ENCODE peak calls at places on chromosomes 3 and 15, in five cellular contexts. L is adrenal gland, E is PC-3, B is right atrium auricular region, U is spleen. T is an unnamed sample. For H3K27me3, the result is how much of the 10 kb centered on the place peaks cover.

GRCh38 chr15:74540135-74540760 is 772 bp upstream of the ARID3B start:
- DNase-seq in L (no peak), E (peak), U (no peak), B (no peak), T (no peak)

GRCh38 chr15:71323604-71324003 is 208.3 kb downstream of the THSD4 start:
- DNase-seq in B (no peak), L (no peak), E (no peak), U (no peak), T (no peak)

GRCh38 chr3:120773932-120774331 is 31.4 kb downstream of the GTF2E1 start:
- DNase-seq in L (no peak), U (no peak), B (no peak), E (no peak), T (no peak)

GRCh38 chr3:73432021-73432722 is 192.6 kb downstream of the PDZRN3 start:
- DNase-seq in U (no peak), L (no peak), B (no peak), E (peak), T (peak)

GRCh38 chr3:70753572-70753971 is 441.1 kb upstream of the MDFIC2 start:
- DNase-seq in U (no peak), E (peak), B (no peak), L (no peak), T (no peak)

GRCh38 chr3:31253782-31254181 is 278.9 kb upstream of the STT3B start:
- DNase-seq in E (no peak), U (no peak), B (no peak), L (no peak), T (no peak)

GRCh38 chr3:197352382-197352781 is 54.0 kb upstream of the DLG1 start:
- DNase-seq in B (peak), U (no peak), L (peak), E (peak), T (peak)

GRCh38 chr15:101099183-101099582 is 152.7 kb downstream of the CHSY1 start:
- DNase-seq in L (no peak), E (no peak), U (no peak), B (no peak), T (no peak)

GRCh38 chr3:64691051-64691450 is 3.3 kb upstream of the ADAMTS9 start:
- DNase-seq in L (peak), E (no peak), U (no peak), B (peak), T (no peak)

GRCh38 chr3:123105201-123106189 is 38.7 kb downstream of the PDIA5 start:
- DNase-seq in E (no peak), U (peak), L (no peak), B (no peak), T (no peak)

GRCh38 chr15:61337541-61337940 is 108.4 kb upstream of the RORA start:
- DNase-seq in E (no peak), U (no peak), B (no peak), L (no peak), T (no peak)

GRCh38 chr3:186691676-186692075 is 25.5 kb upstream of the KNG1 start:
- DNase-seq in U (no peak), B (no peak), L (no peak), E (no peak), T (no peak)

GRCh38 chr3:30505866-30506517 is 100.4 kb upstream of the TGFBR2 start:
- DNase-seq in U (no peak), B (no peak), E (no peak), L (no peak), T (no peak)

GRCh38 chr3:128572644-128573105 is 77.9 kb downstream of the RPN1 start:
- DNase-seq in L (no peak), U (no peak), B (no peak), E (peak), T (no peak)

GRCh38 chr3:46146021-46146420 is 62.1 kb downstream of the CCR1 start:
- DNase-seq in B (no peak), U (no peak), L (no peak), E (no peak), T (no peak)

GRCh38 chr15:76335129-76335850 is 1.3 kb upstream of the ISL2 start:
- DNase-seq in B (no peak), L (no peak), U (peak), E (no peak), T (peak)

GRCh38 chr3:157130138-157130880 is 29.6 kb downstream of the CCNL1 start:
- DNase-seq in L (peak), U (peak), B (peak), E (peak), T (peak)

GRCh38 chr3:184011230-184011876 is 6.3 kb downstream of the ABCC5 start:
- DNase-seq in E (peak), U (no peak), B (no peak), L (no peak), T (no peak)
- TF ChIP-seq CTCF in E (no peak), U (no peak), B (no peak), L (no peak), T (no peak)

DNA sequence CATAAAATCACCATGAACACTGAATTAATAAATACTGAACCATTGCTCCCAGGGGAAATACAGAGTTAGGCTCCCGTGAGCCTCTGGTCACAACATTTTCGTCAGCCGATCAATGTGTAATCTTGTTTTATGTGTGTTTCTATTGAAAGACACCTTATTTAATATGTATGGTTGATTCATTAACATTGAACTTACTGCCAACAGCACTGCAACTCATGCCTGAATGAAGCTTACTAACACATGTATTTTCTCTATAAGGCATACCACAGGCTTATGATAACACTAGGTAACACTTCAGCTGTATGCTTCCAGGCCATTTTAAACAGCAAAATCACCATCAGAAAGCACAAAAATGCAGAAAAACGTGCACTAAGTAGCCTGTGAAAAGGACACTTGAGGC is 9.1 kb upstream of the REC114 start:
- DNase-seq in L (no peak), E (no peak), U (no peak), B (no peak), T (no peak)
- H3K27me3 ChIP-seq in L (under half), E (half or more), U (under half), B (under half), T (under half)

GRCh38 chr15:63121382-63122001 is at the start of gene LACTB:
- DNase-seq in E (peak), U (peak), L (peak), B (peak), T (peak)
- TF ChIP-seq CTCF in E (no peak), U (no peak), L (no peak), B (no peak), T (no peak)

DNA sequence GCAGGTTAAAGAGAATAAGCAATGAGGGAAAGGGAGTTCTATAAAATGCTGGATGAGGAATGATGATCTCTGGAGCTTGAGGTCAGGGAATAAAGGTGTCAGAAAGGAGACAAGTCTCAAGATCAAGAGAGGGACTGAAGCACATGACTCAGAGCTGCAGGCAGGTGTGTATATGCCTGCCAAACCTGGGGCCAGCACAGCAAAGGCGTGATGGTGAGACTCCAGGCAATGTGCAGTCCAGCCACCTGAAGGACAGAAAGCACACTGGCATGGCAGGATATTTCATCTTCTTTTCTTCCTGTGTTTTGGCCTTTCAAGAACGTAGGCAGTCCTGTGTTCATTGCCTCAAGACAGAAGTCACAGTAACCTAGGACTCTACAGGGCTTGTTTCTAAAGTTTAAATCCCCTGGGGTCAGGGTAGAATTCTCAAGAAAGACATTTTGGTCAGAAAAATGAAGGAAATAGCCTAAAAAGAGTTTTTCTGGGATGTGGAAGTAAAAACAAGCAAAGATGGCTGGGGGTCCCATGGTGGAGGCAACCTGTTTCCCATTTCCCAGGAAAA is 55.5 kb upstream of the TOPAZ1 start:
- DNase-seq in U (no peak), L (no peak), B (no peak), E (no peak), T (no peak)
- H3K27me3 ChIP-seq in U (under half), L (under half), B (under half), E (under half), T (under half)

GRCh38 chr3:137191133-137191923 is 233.5 kb downstream of the IL20RB start:
- DNase-seq in E (no peak), B (no peak), L (no peak), U (no peak), T (no peak)
- TF ChIP-seq CTCF in E (no peak), B (no peak), L (no peak), U (no peak), T (no peak)

GRCh38 chr3:125102470-125102869 is 46.7 kb upstream of the HEG1 start:
- DNase-seq in B (no peak), U (no peak), L (no peak), E (no peak), T (no peak)
- H3K27me3 ChIP-seq in B (under half), U (under half), L (under half), E (under half), T (under half)

DNA sequence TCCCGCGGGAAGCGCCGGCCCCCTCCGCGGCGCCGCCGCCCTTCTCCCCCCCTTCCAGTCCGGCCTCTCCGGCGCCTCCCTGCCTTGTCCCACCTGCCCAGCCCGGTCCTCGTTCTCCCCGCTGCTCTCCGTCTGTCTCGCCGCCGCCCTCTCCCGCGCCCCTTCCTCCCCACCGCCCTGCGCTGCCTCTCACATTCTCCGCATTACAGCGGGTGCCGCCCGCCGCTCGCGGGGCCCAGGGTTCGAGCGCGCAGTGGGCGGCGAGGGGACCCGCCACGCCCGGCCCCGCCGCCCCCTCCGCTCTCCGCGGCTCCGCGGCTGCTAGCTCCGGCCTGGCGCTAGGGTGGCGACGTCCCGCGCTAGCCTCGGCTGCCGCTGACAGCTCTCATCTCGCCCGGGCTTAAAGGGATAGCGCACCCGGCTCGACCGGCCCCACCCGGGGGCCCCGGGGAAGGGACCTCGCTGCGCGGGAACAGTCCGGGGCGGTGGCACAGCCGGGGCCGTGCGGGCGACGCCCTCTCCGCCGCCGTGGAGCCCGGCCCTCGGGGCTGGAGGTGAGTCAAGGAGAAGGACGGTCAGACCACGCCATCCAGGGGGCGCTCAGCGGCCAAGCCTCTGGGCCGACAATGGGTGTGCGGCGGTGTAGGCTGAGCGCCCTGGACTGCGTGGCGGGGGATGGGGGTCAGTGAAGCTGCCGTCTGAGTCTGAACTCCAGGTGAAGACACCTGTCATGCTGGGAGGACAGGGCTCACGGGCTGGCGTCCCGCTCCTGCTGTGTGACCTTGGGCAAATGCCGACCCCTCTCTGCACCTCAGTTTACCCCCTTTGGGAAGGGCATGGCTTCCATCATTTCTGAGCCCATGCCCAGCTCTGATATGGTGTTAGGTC is 187.4 kb upstream of the LINGO1 start:
- DNase-seq in E (peak), B (no peak), U (no peak), L (no peak), T (no peak)
- TF ChIP-seq CTCF in E (peak), B (peak), U (no peak), L (no peak), T (no peak)

DNA sequence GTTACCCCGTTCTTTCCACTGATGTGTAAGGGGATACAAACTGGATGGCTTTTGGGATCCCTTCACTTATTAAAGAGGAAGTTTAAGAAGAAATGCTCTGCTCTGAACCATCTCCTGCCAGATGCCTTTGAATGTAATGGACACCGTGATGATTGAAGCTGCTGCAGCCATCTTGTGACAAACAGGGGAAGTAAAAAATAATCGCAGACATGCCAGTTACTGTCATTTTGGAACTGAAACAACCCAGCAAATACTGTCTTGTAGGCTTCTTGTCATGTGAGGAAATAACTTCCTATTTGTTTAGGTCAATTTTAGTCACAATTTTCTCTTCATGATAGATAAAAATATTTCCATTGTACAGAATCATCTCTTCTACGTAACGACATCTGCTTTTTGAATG is 224.0 kb downstream of the CHL1 start:
- DNase-seq in U (no peak), E (no peak), B (no peak), L (no peak), T (no peak)
- H3K27me3 ChIP-seq in U (under half), E (under half), B (under half), L (under half), T (under half)

GRCh38 chr3:50375200-50375931 is 16.0 kb upstream of the TMEM115 start:
- DNase-seq in B (no peak), L (no peak), E (no peak), U (no peak), T (no peak)
- TF ChIP-seq CTCF in B (no peak), L (no peak), E (peak), U (no peak), T (no peak)